ENCODE peak calls at places on chromosomes 3 and 15, in six cellular contexts. Q, V, H, D, Y and W are unnamed samples.

GRCh38 chr3:196989721-196990262 is 21.2 kb upstream of the PIGZ start:
- DNase-seq in Q (no peak), V (no peak), H (no peak), D (no peak), Y (no peak), W (no peak)

GRCh38 chr3:32105291-32106131 is 909 bp upstream of the GPD1L start:
- DNase-seq in Q (no peak), V (peak; percentile 4), H (no peak), D (no peak), Y (no peak), W (no peak)

GRCh38 chr3:10889206-10889960 is 73.4 kb downstream of the SLC6A11 start:
- DNase-seq in Q (no peak), V (no peak), H (no peak), D (no peak), Y (no peak), W (no peak)

GRCh38 chr3:136196064-136196400 is at the start of gene MSL2:
- DNase-seq in Q (no peak), V (no peak), H (no peak), D (no peak), Y (no peak), W (no peak)

GRCh38 chr3:126550488-126551051 is 8.2 kb downstream of the C3orf22 start:
- DNase-seq in Q (no peak), V (no peak), H (no peak), D (no peak), Y (no peak), W (peak; percentile 0)

GRCh38 chr3:184399410-184399809 is 19.6 kb downstream of the CHRD start:
- DNase-seq in Q (no peak), V (no peak), H (peak; percentile 5), D (no peak), Y (no peak), W (no peak)

GRCh38 chr15:75043509-75044257 is 20.3 kb downstream of the PPCDC start:
- DNase-seq in Q (peak; percentile 93), V (peak; percentile 97), H (peak; percentile 92), D (peak; percentile 93), Y (peak; percentile 89), W (peak; percentile 98)

GRCh38 chr3:3170998-3171397 is 8.5 kb downstream of the CRBN start:
- DNase-seq in Q (no peak), V (peak; percentile 76), H (no peak), D (no peak), Y (no peak), W (no peak)

GRCh38 chr3:182413682-182414081 is 379.6 kb upstream of the ATP11B start:
- DNase-seq in Q (no peak), V (no peak), H (no peak), D (no peak), Y (no peak), W (no peak)

GRCh38 chr3:732326-732928 is 360.4 kb upstream of the CNTN6 start:
- DNase-seq in Q (no peak), V (no peak), H (no peak), D (no peak), Y (no peak), W (no peak)

GRCh38 chr15:75198560-75199346 is 2.9 kb upstream of the C15orf39 start:
- DNase-seq in Q (peak; percentile 73), V (peak; percentile 30), H (no peak), D (no peak), Y (peak; percentile 37), W (no peak)

GRCh38 chr15:28178290-28178689 is 79.2 kb upstream of the OCA2 start:
- DNase-seq in Q (no peak), V (no peak), H (no peak), D (no peak), Y (no peak), W (no peak)

GRCh38 chr15:63501256-63502089 is 2.9 kb upstream of the USP3 start:
- DNase-seq in Q (no peak), V (peak; percentile 72), H (peak; percentile 91), D (peak; percentile 79), Y (peak; percentile 55), W (peak; percentile 83)

DNA sequence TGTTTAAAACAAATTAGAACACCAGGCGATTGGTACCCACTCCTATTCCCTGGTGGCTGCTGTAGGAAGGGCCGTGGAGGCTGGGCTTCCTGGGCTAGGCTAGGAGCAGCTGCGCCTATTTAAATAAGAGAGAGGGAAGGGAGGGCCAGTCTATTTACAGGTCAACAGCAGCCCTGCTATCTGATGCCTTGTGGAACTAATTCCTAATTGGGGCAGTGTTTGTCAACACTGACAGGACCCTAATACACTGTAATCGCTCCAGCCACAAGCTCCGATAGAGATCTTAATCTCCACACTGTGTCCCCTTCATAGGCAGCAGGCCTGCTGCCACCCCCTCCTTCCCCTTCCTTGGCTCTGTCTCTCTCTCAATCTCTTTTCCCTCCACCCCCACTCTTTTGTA is 116.9 kb upstream of the SOX14 start:
- DNase-seq in Q (no peak), V (no peak), H (no peak), D (no peak), Y (no peak), W (no peak)
- H3K4me3 ChIP-seq in Q (no peak overlapping the region), V (no peak overlapping the region), H (no peak overlapping the region), D (no peak overlapping the region), Y (no peak overlapping the region), W (no peak overlapping the region)

GRCh38 chr3:153216928-153217327 is 54.9 kb downstream of the RAP2B start:
- DNase-seq in Q (no peak), V (peak; percentile 36), H (no peak), D (no peak), Y (no peak), W (no peak)

GRCh38 chr3:153219147-153219546 is 57.1 kb downstream of the RAP2B start:
- DNase-seq in Q (no peak), V (no peak), H (no peak), D (no peak), Y (no peak), W (no peak)

GRCh38 chr3:153215971-153216370 is 53.9 kb downstream of the RAP2B start:
- DNase-seq in Q (no peak), V (peak; percentile 28), H (no peak), D (no peak), Y (no peak), W (no peak)

DNA sequence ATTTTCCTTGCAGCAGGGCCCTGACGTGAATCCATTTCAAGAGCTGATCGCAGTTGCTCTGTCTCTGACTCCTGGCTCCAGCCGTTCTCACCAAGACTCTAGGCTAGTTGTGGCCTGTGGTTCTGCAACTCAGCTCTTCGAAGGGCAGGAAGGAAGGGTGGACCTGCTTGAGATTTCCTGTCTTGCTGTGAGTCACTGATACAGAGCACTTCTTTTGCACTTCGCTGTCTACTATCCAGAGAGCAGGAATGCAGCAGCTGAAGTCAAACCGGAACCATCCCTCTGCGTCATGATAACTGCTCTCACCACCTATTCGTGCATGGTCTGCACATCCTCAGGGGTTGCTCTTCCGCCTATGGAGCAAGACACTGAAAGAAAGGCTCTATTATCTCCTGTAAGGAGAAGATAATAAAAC is 59.7 kb downstream of the RAP2B start:
- DNase-seq in Q (peak; percentile 31), V (peak; percentile 95), H (peak; percentile 58), D (peak; percentile 21), Y (peak; percentile 72), W (peak; percentile 26)
- H3K4me1 ChIP-seq in Q (peaks cover 6% of the 10 kb centered on the region), V (peaks cover 29% of the 10 kb centered on the region), H (peaks cover 3% of the 10 kb centered on the region), D (peaks cover 11% of the 10 kb centered on the region), Y (peaks cover 19% of the 10 kb centered on the region), W (no peaks in the 10 kb centered on the region)

GRCh38 chr15:32998182-32998581 is 196.3 kb downstream of the FMN1 start:
- DNase-seq in Q (no peak), V (no peak), H (no peak), D (no peak), Y (no peak), W (peak; percentile 27)

GRCh38 chr15:32991544-32992192 is 202.8 kb downstream of the FMN1 start:
- DNase-seq in Q (no peak), V (no peak), H (no peak), D (no peak), Y (no peak), W (no peak)

GRCh38 chr15:32994810-32995424 is 199.6 kb downstream of the FMN1 start:
- DNase-seq in Q (no peak), V (peak; percentile 63), H (no peak), D (no peak), Y (no peak), W (no peak)

GRCh38 chr15:32990071-32990470 is 204.4 kb downstream of the FMN1 start:
- DNase-seq in Q (no peak), V (no peak), H (no peak), D (no peak), Y (no peak), W (no peak)

GRCh38 chr15:32993285-32993684 is 201.2 kb downstream of the FMN1 start:
- DNase-seq in Q (no peak), V (no peak), H (no peak), D (no peak), Y (no peak), W (no peak)
- TF ChIP-seq CTCF in Q (no peak), V (no peak), H (no peak), D (no peak), Y (no peak), W (no peak)

GRCh38 chr3:139199421-139200010 is 144.3 kb upstream of the MRPS22 start:
- DNase-seq in Q (no peak), V (no peak), H (no peak), D (no peak), Y (no peak), W (no peak)
- H3K4me3 ChIP-seq in Q (no peak overlapping the region), V (no peak overlapping the region), H (no peak overlapping the region), D (no peak overlapping the region), Y (no peak overlapping the region), W (no peak overlapping the region)

DNA sequence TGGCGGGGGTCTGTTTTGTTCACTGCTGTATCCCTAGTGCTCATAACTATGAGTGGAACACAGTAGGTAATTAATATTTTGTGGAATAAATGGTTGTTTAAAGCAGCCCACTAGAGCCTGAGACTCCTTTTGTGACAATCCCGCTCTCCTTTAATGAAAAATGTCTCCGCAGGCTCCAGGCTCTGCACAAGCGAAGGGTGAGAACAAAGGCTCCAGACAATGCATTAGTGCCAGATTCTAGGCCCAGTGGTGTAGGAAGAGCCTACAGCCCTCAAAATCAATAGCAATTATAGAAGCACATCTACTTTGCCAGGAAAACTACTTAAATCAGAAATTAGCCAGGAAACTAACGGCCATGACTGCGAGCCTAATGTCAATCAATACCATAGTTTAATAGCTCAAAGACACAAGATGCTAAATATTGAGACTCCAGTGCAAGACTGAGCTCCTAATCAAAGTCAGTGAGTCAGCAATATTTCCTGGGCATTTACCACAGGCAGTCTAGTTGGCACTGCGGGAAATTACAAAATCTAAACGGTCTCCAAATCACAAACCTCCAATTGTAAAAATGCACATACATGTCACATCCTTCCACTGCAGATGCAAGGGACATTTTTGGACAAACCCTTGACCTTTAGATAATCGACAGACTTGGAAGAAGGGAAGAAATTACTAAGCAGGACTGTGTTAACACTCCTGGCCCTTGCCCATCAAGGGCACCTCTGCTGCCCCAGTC is 2.3 kb downstream of the ANXA2 start:
- DNase-seq in Q (no peak), V (no peak), H (no peak), D (no peak), Y (no peak), W (no peak)
- H3K4me1 ChIP-seq in Q (peaks cover 8% of the 10 kb centered on the region), V (peaks cover 78% of the 10 kb centered on the region), H (peaks cover 58% of the 10 kb centered on the region), D (peaks cover 76% of the 10 kb centered on the region), Y (peaks cover 61% of the 10 kb centered on the region), W (peaks cover 69% of the 10 kb centered on the region)

DNA sequence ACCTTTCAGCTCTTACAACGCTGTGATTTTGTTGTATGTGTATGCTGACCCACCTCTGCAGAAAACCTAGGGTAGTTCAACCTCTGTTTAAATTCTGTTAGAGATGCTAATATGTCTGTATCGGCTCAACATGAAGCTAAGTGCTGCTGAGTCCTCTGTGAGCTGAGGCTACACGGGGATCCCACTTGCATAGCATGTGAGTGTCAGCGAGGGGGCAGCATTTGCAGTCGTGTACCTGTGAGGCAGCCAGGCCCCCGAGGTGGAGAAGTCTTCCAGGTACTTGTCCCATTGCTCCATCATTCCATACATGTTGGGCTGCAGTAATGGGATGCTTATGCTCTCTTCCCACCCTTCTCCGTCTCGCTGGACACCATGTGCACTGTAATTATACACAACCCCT is 3.7 kb downstream of the MKRN2OS start:
- DNase-seq in Q (no peak), V (no peak), H (no peak), D (no peak), Y (no peak), W (peak; percentile 28)
- TF ChIP-seq CTCF in Q (no peak), V (no peak), H (no peak), D (no peak), Y (no peak), W (no peak)